ENCODE peak calls at places on chromosomes 16 and 17, in five cellular contexts. R is AG04449, H is hepatocyte, I is brain microvascular endothelial cell, E is breast epithelium. V is an unnamed sample.

GRCh38 chr17:15657868-15658775 is 26.0 kb downstream of the TRIM16 start:
- DNase-seq in R (no peak), H (no peak), I (no peak), E (no peak), V (no peak)

GRCh38 chr17:67183531-67183930 is 61.5 kb downstream of the HELZ start:
- DNase-seq in R (no peak), H (no peak), I (no peak), E (no peak), V (no peak)

GRCh38 chr17:5516060-5516792 is 29.9 kb downstream of the MIS12 start:
- DNase-seq in R (peak; percentile 97), H (peak; percentile 78), I (peak; percentile 96), E (no peak), V (peak; percentile 90)

GRCh38 chr16:73572135-73572534 is 524.2 kb upstream of the ZFHX3 start:
- DNase-seq in R (no peak), H (peak; percentile 41), I (peak; percentile 4), E (peak; percentile 35), V (no peak)

GRCh38 chr16:86018487-86018886 is 119.5 kb downstream of the IRF8 start:
- DNase-seq in R (no peak), H (peak; percentile 64), I (peak; percentile 53), E (no peak), V (no peak)

GRCh38 chr17:64778367-64779290 is 116.5 kb upstream of the SMURF2 start:
- DNase-seq in R (no peak), H (peak; percentile 55), I (no peak), E (no peak), V (no peak)

GRCh38 chr16:62225675-62226074 is 189.4 kb upstream of the CDH8 start:
- DNase-seq in R (no peak), H (peak; percentile 87), I (peak; percentile 7), E (peak; percentile 59), V (no peak)

GRCh38 chr17:54270499-54270898 is 447.8 kb downstream of the KIF2B start:
- DNase-seq in R (no peak), H (no peak), I (no peak), E (no peak), V (no peak)

GRCh38 chr16:67730326-67730725 is 11.2 kb upstream of the GFOD2 start:
- DNase-seq in R (no peak), H (no peak), I (no peak), E (no peak), V (no peak)

GRCh38 chr16:68539704-68540370 is 746 bp downstream of the ZFP90 start:
- DNase-seq in R (no peak), H (peak; percentile 19), I (no peak), E (no peak), V (no peak)

GRCh38 chr17:28735242-28735722 is 6.7 kb downstream of the NEK8 start:
- DNase-seq in R (no peak), H (no peak), I (peak; percentile 26), E (no peak), V (no peak)

GRCh38 chr16:78740269-78740668 is 640.8 kb downstream of the WWOX start:
- DNase-seq in R (no peak), H (no peak), I (no peak), E (no peak), V (no peak)

GRCh38 chr16:61957075-61957474 is 79.2 kb downstream of the CDH8 start:
- DNase-seq in R (no peak), H (no peak), I (no peak), E (no peak), V (no peak)

GRCh38 chr16:15611610-15612009 is 31.3 kb downstream of the MARF1 start:
- DNase-seq in R (no peak), H (no peak), I (peak; percentile 36), E (no peak), V (no peak)

GRCh38 chr17:26775219-26775822 is 518.6 kb upstream of the WSB1 start:
- DNase-seq in R (no peak), H (no peak), I (no peak), E (no peak), V (no peak)

GRCh38 chr17:78997231-78997741 is 12.3 kb downstream of the CANT1 start:
- DNase-seq in R (no peak), H (no peak), I (no peak), E (no peak), V (no peak)

GRCh38 chr16:28865289-28865688 is 1.6 kb downstream of the SH2B1 start:
- DNase-seq in R (no peak), H (no peak), I (no peak), E (no peak), V (no peak)
- H3K4me3 ChIP-seq in R (no peak overlapping the region), H (no peak overlapping the region), I (no peak overlapping the region), E (no peak overlapping the region), V (no peak overlapping the region)

DNA sequence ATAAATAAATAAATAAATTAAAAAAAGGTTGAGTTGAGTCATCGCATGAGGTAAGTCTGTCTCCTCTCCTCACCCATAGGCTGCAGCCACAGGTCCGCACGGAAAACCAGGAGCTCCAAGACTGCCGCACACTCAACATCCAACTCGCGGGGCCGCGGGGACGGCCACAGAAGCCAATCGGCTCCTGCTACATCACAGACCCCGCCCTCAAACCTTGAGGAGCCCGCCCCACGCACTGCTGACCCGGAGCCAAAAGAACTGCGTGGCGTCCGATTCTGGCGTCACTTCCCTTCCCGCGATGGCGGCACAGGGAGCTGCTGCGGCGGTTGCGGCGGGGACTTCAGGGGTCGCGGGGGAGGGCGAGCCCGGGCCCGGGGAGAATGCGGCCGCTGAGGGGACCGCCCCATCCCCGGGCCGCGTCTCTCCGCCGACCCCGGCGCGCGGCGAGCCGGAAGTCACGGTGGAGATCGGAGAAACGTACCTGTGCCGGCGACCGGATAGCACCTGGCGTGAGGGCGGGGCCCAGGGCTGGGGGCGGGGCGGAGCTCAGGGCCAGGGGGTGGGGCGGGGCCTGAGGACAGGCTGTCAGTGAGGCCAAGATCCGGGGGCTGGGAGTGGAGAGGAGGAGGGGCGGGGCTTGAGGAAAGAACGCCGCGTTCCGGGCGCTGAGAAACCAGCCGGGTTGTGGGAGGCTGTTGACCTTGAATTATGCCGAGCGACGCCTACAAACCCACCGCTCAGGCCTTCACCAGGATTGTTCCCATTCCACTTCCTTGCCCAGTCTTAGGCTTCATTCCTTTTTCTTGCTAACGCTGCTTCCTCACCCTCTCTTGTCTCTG is at the start of gene KAT8:
- DNase-seq in R (peak; percentile 81), H (peak; percentile 100), I (peak; percentile 99), E (peak; percentile 98), V (peak; percentile 92)
- H3K4me3 ChIP-seq in R (peak within 1 kb of the TSS; percentile 60), H (peak within 1 kb of the TSS; percentile 40), I (peak within 1 kb of the TSS; percentile 71), E (peak within 1 kb of the TSS; percentile 78), V (peak within 1 kb of the TSS; percentile 67)

DNA sequence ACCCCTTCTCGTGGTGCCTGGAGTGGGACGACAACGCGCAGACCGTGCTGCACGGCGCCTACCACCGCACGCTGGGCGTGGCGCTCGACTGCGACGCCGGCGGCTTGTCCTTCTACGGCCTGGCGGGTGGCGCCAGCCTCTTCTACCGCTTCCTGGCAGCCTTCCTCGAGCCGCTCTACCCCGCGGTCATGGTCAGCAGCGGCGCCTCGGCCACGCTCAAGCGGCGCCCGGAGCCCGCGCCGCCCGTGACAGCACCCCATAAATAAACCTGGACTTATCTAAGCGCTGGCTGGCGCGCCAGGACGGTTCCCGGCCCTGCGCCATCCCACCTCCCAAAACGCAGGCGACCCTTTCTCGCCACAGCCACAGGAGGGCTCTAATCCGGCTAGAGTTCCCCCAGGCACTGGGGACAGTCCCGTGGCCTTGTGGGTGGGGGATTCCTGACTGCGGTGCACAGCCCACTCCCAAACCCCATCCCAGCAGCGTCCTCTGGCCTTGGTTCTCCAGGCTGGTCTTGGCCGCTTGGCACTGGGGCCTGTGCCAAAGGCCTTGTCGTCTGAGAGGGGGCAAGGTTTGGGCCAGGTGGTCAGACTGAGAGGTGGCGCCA is 10.2 kb upstream of the SLC16A5 start:
- DNase-seq in R (no peak), H (peak; percentile 54), I (no peak), E (no peak), V (no peak)
- H3K4me3 ChIP-seq in R (no peak overlapping the region), H (no peak overlapping the region), I (peak overlapping the region; percentile 36), E (peak overlapping the region; percentile 35), V (no peak overlapping the region)

DNA sequence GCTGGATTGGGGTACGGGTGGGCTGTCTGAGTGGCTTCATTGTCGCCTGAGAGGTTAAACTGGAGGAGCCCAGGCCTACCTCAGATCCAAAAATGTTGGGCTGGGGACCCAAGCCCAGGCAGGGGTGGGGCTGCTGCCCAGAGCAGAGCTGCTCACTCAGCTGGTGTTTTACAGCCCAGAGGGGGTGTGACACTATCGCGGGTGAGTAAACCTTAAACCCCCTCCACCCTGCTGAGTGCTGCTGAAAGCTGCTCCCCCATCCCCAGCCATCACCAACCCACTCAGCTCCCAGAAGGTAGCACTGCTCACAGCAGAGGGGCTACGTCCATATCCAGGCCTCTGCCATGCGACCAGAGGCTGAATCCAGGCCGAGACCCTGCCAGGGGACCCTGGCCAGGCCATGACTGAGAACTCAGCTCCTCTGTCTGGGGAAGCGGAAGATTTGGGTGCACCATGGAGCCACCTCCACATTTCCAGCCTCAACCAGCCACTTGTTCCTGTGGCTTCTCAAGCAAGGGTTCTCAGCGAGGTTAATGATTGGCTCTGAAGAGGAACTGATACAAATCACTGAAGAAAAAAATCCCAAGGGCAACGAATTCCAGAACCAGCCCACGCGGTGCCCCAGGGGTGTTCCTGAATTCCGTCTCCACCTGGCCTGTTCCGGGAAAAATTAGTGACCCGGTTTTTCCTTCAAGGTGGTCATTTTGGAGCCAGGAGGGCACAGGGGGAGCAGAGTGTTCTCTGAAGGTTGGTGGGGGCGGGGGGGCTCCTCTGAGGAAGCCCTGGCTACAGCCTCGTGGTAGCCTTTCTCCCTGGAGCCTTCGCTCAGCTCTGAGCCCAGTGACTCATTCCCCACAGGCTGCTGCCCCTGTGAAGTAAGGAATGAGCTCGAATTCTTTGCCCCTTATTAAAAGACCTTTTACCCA is 9.4 kb upstream of the SLC16A5 start:
- DNase-seq in R (no peak), H (peak; percentile 65), I (peak; percentile 76), E (peak; percentile 62), V (no peak)
- H3K4me3 ChIP-seq in R (no peak overlapping the region), H (no peak overlapping the region), I (no peak overlapping the region), E (no peak overlapping the region), V (no peak overlapping the region)